ENCODE peak calls at places on chromosomes 7 and 10, in seven cellular contexts. T, E, G, X, Q, Y and I are unnamed samples. For H3K4me1, the result is how much of the 10 kb centered on the place peaks cover.

GRCh38 chr10:84829121-84829520 is 500.7 kb downstream of the CCSER2 start:
- DNase-seq in T (no peak), E (no peak), G (no peak), X (no peak), Q (no peak), Y (no peak), I (no peak)

GRCh38 chr7:95611224-95611623 is 14.9 kb upstream of the PDK4 start:
- DNase-seq in T (no peak), E (no peak), G (no peak), X (no peak), Q (no peak), Y (no peak), I (peak)

GRCh38 chr7:100572949-100573675 is 588 bp downstream of the SAP25 start:
- DNase-seq in T (no peak), E (no peak), G (no peak), X (no peak), Q (peak), Y (no peak), I (no peak)

GRCh38 chr7:41573017-41573416 is 129.9 kb downstream of the INHBA start:
- DNase-seq in T (peak), E (no peak), G (no peak), X (no peak), Q (no peak), Y (no peak), I (peak)

GRCh38 chr10:131653550-131654470 is 247.0 kb upstream of the PPP2R2D start:
- DNase-seq in T (no peak), E (no peak), G (no peak), X (no peak), Q (no peak), Y (no peak), I (no peak)

GRCh38 chr10:81863771-81864170 is 11.2 kb upstream of the NRG3 start:
- DNase-seq in T (no peak), E (no peak), G (no peak), X (no peak), Q (no peak), Y (no peak), I (no peak)

GRCh38 chr7:73351447-73352167 is 23.6 kb downstream of the FKBP6 start:
- DNase-seq in T (no peak), E (no peak), G (no peak), X (no peak), Q (no peak), Y (no peak), I (no peak)

GRCh38 chr10:68333058-68333395 is 299 bp upstream of the PBLD start:
- DNase-seq in T (no peak), E (no peak), G (no peak), X (no peak), Q (no peak), Y (no peak), I (peak)

GRCh38 chr10:78658645-78659632 is 409.8 kb upstream of the ZMIZ1 start:
- DNase-seq in T (no peak), E (no peak), G (no peak), X (no peak), Q (no peak), Y (peak), I (no peak)

GRCh38 chr10:98570764-98571163 is 124.0 kb upstream of the HPS1 start:
- DNase-seq in T (no peak), E (no peak), G (no peak), X (no peak), Q (no peak), Y (no peak), I (no peak)
- H3K4me3 ChIP-seq in T (no peak), E (no peak), G (no peak), X (no peak), Q (no peak), Y (no peak), I (no peak)

GRCh38 chr7:7799138-7799537 is 80.7 kb upstream of the RPA3 start:
- DNase-seq in T (peak), E (no peak), G (no peak), X (no peak), Q (no peak), Y (no peak), I (peak)

GRCh38 chr7:7803597-7804229 is 85.3 kb upstream of the RPA3 start:
- DNase-seq in T (no peak), E (no peak), G (no peak), X (no peak), Q (no peak), Y (no peak), I (no peak)

GRCh38 chr7:7798510-7798909 is 80.1 kb upstream of the RPA3 start:
- DNase-seq in T (no peak), E (no peak), G (no peak), X (no peak), Q (no peak), Y (no peak), I (no peak)

GRCh38 chr7:7805511-7806153 is 87.2 kb upstream of the RPA3 start:
- DNase-seq in T (no peak), E (no peak), G (no peak), X (no peak), Q (no peak), Y (no peak), I (no peak)

DNA sequence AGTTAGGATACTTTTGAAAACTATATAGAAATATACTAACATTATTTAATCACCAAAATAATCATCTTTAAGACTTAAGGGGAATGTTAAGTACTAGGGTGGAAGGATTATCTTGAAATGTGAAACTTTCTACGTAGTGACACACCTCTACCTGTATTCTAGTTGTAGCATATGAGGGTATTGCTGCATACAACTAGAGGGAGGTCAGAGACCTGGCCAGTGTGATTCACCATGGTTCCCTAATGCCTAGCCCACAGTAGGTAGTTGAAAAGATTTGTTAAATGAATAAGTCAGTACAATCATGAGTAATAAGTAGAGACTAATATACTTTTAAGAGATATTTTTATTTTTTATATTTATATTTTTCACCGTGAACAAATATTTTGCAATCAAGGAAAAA is 84.1 kb upstream of the RPA3 start:
- DNase-seq in T (no peak), E (no peak), G (no peak), X (no peak), Q (no peak), Y (no peak), I (no peak)
- H3K4me1 ChIP-seq in T (under half), E (under half), G (under half), X (under half), Q (under half), Y (under half), I (under half)

GRCh38 chr7:79453266-79453557 is 255 bp downstream of the MAGI2 start:
- DNase-seq in T (no peak), E (no peak), G (no peak), X (no peak), Q (no peak), Y (no peak), I (no peak)

GRCh38 chr7:79452495-79453265 is 787 bp downstream of the MAGI2 start:
- DNase-seq in T (peak), E (peak), G (peak), X (peak), Q (peak), Y (no peak), I (peak)

GRCh38 chr7:79454325-79454960 is 976 bp upstream of the MAGI2 start:
- DNase-seq in T (no peak), E (peak), G (peak), X (no peak), Q (peak), Y (no peak), I (peak)

GRCh38 chr7:79455173-79455790 is 1.8 kb upstream of the MAGI2 start:
- DNase-seq in T (no peak), E (no peak), G (no peak), X (no peak), Q (no peak), Y (no peak), I (peak)

DNA sequence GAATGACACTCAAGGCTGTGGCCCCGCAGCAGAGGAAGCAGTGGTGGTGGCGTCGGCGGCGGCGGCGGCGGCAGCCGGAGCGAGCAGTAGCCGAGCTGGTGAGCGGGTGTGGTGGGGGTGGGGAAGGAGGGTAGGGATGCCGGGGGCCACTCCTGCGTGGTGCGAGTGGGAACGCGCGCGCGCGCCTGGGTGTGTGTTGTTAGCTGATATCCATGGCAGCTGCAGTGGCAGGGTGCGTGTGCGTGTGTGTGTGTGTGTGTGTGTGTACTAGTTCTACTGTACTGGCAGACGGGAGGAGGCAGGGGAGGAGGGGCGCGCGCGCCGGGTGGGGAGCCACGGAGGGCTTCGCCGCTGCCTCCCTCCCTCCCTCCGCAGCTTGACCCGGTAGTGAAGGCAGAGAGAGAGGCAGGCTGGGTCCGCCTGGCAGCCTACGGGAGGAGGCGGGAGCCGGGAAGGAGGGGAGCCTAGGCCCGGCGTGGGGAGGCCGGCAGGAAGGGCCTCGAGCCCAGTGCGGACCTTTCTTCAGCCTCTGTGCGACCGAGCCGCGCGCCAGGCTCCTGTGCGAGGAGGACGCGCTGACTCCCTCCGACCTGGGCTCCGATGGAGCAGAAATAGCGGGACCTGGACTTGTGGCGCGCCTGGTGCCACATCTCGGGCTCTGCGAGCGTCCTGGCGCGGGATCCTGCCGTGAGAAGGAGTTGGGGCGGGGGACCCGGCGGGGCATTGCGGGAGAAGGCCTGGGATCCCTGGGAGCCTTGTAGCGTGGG is at the start of gene MAGI2:
- DNase-seq in T (peak), E (peak), G (peak), X (peak), Q (peak), Y (no peak), I (peak)
- H3K4me3 ChIP-seq in T (peak), E (peak), G (peak), X (peak), Q (peak), Y (no peak), I (peak)

DNA sequence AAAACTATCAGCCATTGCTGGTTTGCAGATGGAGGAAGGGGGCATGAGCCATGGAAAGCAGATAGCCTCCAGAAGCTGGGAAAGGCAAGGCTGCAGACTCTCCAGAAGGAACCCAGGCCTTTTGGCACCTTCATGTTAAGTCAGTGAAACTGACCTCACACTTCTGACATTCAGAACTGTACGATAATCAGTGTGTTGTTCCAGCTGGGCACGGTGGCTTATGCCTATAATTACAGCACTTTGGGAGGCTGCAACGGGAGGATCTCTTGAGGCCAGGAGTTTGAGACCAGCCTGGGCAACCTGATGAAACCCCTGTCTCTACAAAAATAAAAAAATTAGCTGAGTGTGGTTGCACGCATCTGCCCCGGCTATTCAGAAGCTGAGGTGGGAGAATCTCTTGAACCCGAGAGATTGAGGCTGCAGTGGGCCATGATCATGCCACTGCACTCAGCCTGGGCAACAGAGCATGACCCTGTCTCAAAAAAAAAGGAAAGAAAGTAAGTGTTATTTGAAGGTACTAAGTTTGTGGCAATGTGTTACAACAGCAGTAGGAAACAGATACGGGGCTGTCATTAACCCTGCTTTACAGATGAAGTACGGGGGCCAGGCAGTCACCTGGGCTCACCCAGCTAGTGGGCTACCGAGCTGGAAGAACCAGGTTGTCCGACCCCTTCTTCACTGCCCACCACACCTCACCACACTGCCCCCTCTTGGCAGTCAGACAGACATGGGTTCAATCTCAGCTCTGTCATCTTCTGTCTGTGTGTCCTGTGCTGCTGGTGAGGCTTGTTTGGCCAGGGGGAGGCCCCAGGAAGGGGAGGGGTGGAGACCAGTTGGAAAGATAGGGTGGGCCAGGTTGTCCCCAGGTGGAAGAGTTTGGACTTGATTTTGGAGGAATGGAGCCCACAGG is 18.3 kb downstream of the CHST3 start:
- DNase-seq in T (no peak), E (no peak), G (no peak), X (no peak), Q (no peak), Y (no peak), I (no peak)
- H3K4me1 ChIP-seq in T (under half), E (half or more), G (under half), X (half or more), Q (half or more), Y (under half), I (half or more)